ENCODE peak calls at places on chromosomes 2 and 18, in six cellular contexts. U is NCI-H774, F is MCF 10A, V is pons, W is substantia nigra, M is fibroblast of pulmonary artery. P is an unnamed sample.

GRCh38 chr2:65779021-65779420 is 346.6 kb upstream of the SPRED2 start:
- DNase-seq in U (no peak), F (no peak), V (peak; percentile 2), W (no peak), M (no peak), P (no peak)

GRCh38 chr2:177710003-177710411 is 317.4 kb downstream of the AGPS start:
- DNase-seq in U (no peak), F (no peak), V (no peak), W (no peak), M (no peak), P (no peak)

GRCh38 chr2:170369894-170370293 is 191.9 kb downstream of the MYO3B start:
- DNase-seq in U (peak; percentile 9), F (peak; percentile 32), V (peak; percentile 53), W (no peak), M (peak; percentile 41), P (no peak)

GRCh38 chr18:69838620-69839411 is 108.9 kb downstream of the CD226 start:
- DNase-seq in U (no peak), F (peak; percentile 94), V (no peak), W (no peak), M (no peak), P (peak; percentile 67)

GRCh38 chr2:160387558-160388262 is 105.9 kb downstream of the RBMS1 start:
- DNase-seq in U (no peak), F (peak; percentile 92), V (peak; percentile 41), W (no peak), M (peak; percentile 98), P (peak; percentile 89)

GRCh38 chr2:182767578-182767977 is 51.5 kb downstream of the DNAJC10 start:
- DNase-seq in U (no peak), F (peak; percentile 33), V (no peak), W (no peak), M (peak; percentile 46), P (peak; percentile 6)

GRCh38 chr2:239393401-239393940 is 7.3 kb downstream of the HDAC4 start:
- DNase-seq in U (no peak), F (peak; percentile 19), V (peak; percentile 52), W (no peak), M (peak; percentile 13), P (no peak)

GRCh38 chr2:61218076-61218816 is 56.3 kb downstream of the C2orf74 start:
- DNase-seq in U (no peak), F (no peak), V (no peak), W (no peak), M (no peak), P (no peak)

GRCh38 chr2:73283545-73284295 is 558 bp downstream of the FBXO41 start:
- DNase-seq in U (no peak), F (no peak), V (no peak), W (no peak), M (no peak), P (no peak)

GRCh38 chr2:85132392-85132791 is 800 bp upstream of the TCF7L1 start:
- DNase-seq in U (no peak), F (no peak), V (no peak), W (no peak), M (peak; percentile 16), P (no peak)

GRCh38 chr18:75341267-75341666 is 86.2 kb downstream of the SMIM21 start:
- DNase-seq in U (no peak), F (no peak), V (no peak), W (no peak), M (peak; percentile 1), P (no peak)

GRCh38 chr2:32212293-32212692 is 46.6 kb downstream of the SLC30A6 start:
- DNase-seq in U (no peak), F (no peak), V (no peak), W (no peak), M (peak; percentile 17), P (no peak)

GRCh38 chr2:241227635-241227993 is 39.1 kb downstream of the ANO7 start:
- DNase-seq in U (no peak), F (no peak), V (no peak), W (no peak), M (no peak), P (no peak)

GRCh38 chr2:11580697-11581096 is 46.9 kb downstream of the GREB1 start:
- DNase-seq in U (no peak), F (no peak), V (no peak), W (no peak), M (no peak), P (no peak)

GRCh38 chr2:32772623-32773221 is 144.9 kb downstream of the TTC27 start:
- DNase-seq in U (no peak), F (peak; percentile 59), V (peak; percentile 76), W (no peak), M (peak; percentile 78), P (peak; percentile 14)

GRCh38 chr2:182291296-182291695 is 135.5 kb downstream of the PDE1A start:
- DNase-seq in U (no peak), F (no peak), V (no peak), W (no peak), M (no peak), P (no peak)

GRCh38 chr2:71704688-71705087 is 251.3 kb downstream of the DYSF start:
- DNase-seq in U (no peak), F (no peak), V (no peak), W (no peak), M (no peak), P (no peak)

GRCh38 chr2:235170016-235170415 is 218.2 kb downstream of the SH3BP4 start:
- DNase-seq in U (no peak), F (peak; percentile 58), V (no peak), W (no peak), M (peak; percentile 51), P (no peak)

GRCh38 chr2:48346124-48346536 is 183.8 kb upstream of the STON1 start:
- DNase-seq in U (no peak), F (peak; percentile 73), V (peak; percentile 91), W (peak; percentile 16), M (peak; percentile 86), P (peak; percentile 78)

GRCh38 chr2:667332-668000 is 9.7 kb downstream of the TMEM18 start:
- DNase-seq in U (no peak), F (peak; percentile 76), V (no peak), W (no peak), M (peak; percentile 78), P (peak; percentile 54)

GRCh38 chr2:10141736-10142639 is 19.4 kb downstream of the RRM2 start:
- DNase-seq in U (no peak), F (peak; percentile 28), V (no peak), W (no peak), M (no peak), P (no peak)

GRCh38 chr2:157302492-157303099 is 23.0 kb downstream of the ERMN start:
- DNase-seq in U (peak; percentile 40), F (peak; percentile 72), V (peak; percentile 90), W (peak; percentile 10), M (peak; percentile 68), P (peak; percentile 40)

GRCh38 chr2:240479561-240479960 is 44.1 kb downstream of the GPC1 start:
- DNase-seq in U (no peak), F (no peak), V (no peak), W (no peak), M (no peak), P (no peak)

GRCh38 chr2:109209412-109209811 is 80.4 kb downstream of the SH3RF3 start:
- DNase-seq in U (no peak), F (peak; percentile 86), V (no peak), W (no peak), M (peak; percentile 85), P (peak; percentile 82)

GRCh38 chr2:155633887-155634570 is 698.5 kb downstream of the NR4A2 start:
- DNase-seq in U (no peak), F (peak; percentile 15), V (peak; percentile 36), W (no peak), M (no peak), P (no peak)

GRCh38 chr2:39660612-39661196 is 5.0 kb upstream of the TMEM178A start:
- DNase-seq in U (no peak), F (no peak), V (no peak), W (no peak), M (no peak), P (no peak)

GRCh38 chr2:69138247-69138754 is 125.3 kb downstream of the ANTXR1 start:
- DNase-seq in U (no peak), F (peak; percentile 58), V (no peak), W (no peak), M (peak; percentile 84), P (peak; percentile 82)

GRCh38 chr2:239253705-239254104 is 147.1 kb downstream of the HDAC4 start:
- DNase-seq in U (no peak), F (no peak), V (no peak), W (no peak), M (no peak), P (no peak)

GRCh38 chr18:66317243-66318090 is 286.4 kb downstream of the CDH19 start:
- DNase-seq in U (no peak), F (no peak), V (no peak), W (no peak), M (no peak), P (no peak)

GRCh38 chr18:79345366-79345765 is 50.4 kb upstream of the NFATC1 start:
- DNase-seq in U (no peak), F (no peak), V (no peak), W (no peak), M (no peak), P (no peak)

GRCh38 chr18:27674411-27674810 is 489.3 kb upstream of the CHST9 start:
- DNase-seq in U (no peak), F (no peak), V (no peak), W (no peak), M (no peak), P (no peak)

GRCh38 chr2:18399601-18400000 is 160.9 kb downstream of the RDH14 start:
- DNase-seq in U (no peak), F (no peak), V (no peak), W (no peak), M (no peak), P (no peak)

GRCh38 chr2:43515807-43516497 is 79.9 kb downstream of the THADA start:
- DNase-seq in U (no peak), F (no peak), V (no peak), W (no peak), M (no peak), P (no peak)

GRCh38 chr2:19885791-19886190 is 16.0 kb downstream of the TTC32 start:
- DNase-seq in U (no peak), F (no peak), V (no peak), W (no peak), M (no peak), P (no peak)

GRCh38 chr2:204947448-204947847 is 402.2 kb downstream of the PARD3B start:
- DNase-seq in U (no peak), F (no peak), V (no peak), W (no peak), M (no peak), P (no peak)

GRCh38 chr2:30147715-30148611 is 1.2 kb downstream of the YPEL5 start:
- DNase-seq in U (peak; percentile 49), F (peak; percentile 56), V (peak; percentile 50), W (peak; percentile 66), M (peak; percentile 58), P (peak; percentile 30)

GRCh38 chr2:86518498-86518897 is 44.7 kb downstream of the CHMP3 start:
- DNase-seq in U (no peak), F (no peak), V (peak; percentile 65), W (peak; percentile 7), M (peak; percentile 39), P (no peak)

GRCh38 chr2:172215936-172216335 is 113.2 kb upstream of the DLX2 start:
- DNase-seq in U (no peak), F (no peak), V (no peak), W (no peak), M (no peak), P (no peak)

GRCh38 chr2:179226203-179226960 is 38.2 kb downstream of the SESTD1 start:
- DNase-seq in U (peak; percentile 61), F (no peak), V (peak; percentile 74), W (peak; percentile 48), M (no peak), P (no peak)

P was measured in NCI-H226.